ENCODE peak calls at places on chromosome 2, in nine cellular contexts. J, H, Y, B, L, V, G, X and P are unnamed samples.
A peak's percentile ranks its signal among the peaks of the same experiment; 100 is the strongest.

GRCh38 chr2:26892133-26892532 is 44.2 kb downstream of the DPYSL5 start:
- DNase-seq in G (no peak), Y (no peak), J (no peak), L (peak; percentile 8), B (no peak), H (no peak), X (no peak), V (no peak), P (no peak)

GRCh38 chr2:675982-676646 is 1.1 kb downstream of the TMEM18 start:
- DNase-seq in V (no peak), X (peak; percentile 46), Y (no peak), L (peak; percentile 31), J (peak; percentile 46), G (peak; percentile 94), B (peak; percentile 85), H (no peak), P (no peak)

GRCh38 chr2:14297340-14297739 is 335.2 kb upstream of the LRATD1 start:
- DNase-seq in Y (no peak), L (peak; percentile 33), B (no peak), J (no peak), G (no peak), H (no peak), V (no peak), X (no peak), P (no peak)

GRCh38 chr2:177187631-177188312 is 24.8 kb upstream of the HNRNPA3 start:
- DNase-seq in V (no peak), L (no peak), X (no peak), B (no peak), J (peak; percentile 51), G (no peak), Y (no peak), H (peak; percentile 45), P (no peak)

GRCh38 chr2:189658281-189658680 is 3.0 kb upstream of the ASNSD1 start:
- DNase-seq in X (no peak), V (no peak), L (no peak), J (no peak), G (no peak), H (no peak), B (no peak), Y (no peak), P (no peak)

GRCh38 chr2:138536302-138536701 is 34.7 kb downstream of the SPOPL start:
- DNase-seq in G (no peak), V (no peak), Y (no peak), J (no peak), B (no peak), L (no peak), X (no peak), H (no peak), P (no peak)

GRCh38 chr2:170401187-170401586 is 223.2 kb downstream of the MYO3B start:
- DNase-seq in J (no peak), Y (no peak), G (no peak), X (no peak), B (no peak), H (no peak), V (no peak), L (no peak), P (no peak)

GRCh38 chr2:202196727-202197126 is 41.7 kb downstream of the SUMO1 start:
- DNase-seq in H (no peak), V (no peak), Y (no peak), G (no peak), X (no peak), L (no peak), J (no peak), B (no peak), P (no peak)

GRCh38 chr2:197107291-197108269 is 181.1 kb upstream of the PGAP1 start:
- DNase-seq in V (no peak), L (no peak), H (no peak), G (no peak), J (peak; percentile 23), B (peak; percentile 87), X (no peak), Y (no peak), P (no peak)

GRCh38 chr2:64829522-64829921 is 159.7 kb upstream of the SLC1A4 start:
- DNase-seq in L (no peak), G (no peak), H (no peak), X (no peak), Y (no peak), V (no peak), J (no peak), B (no peak), P (no peak)

GRCh38 chr2:112187805-112188596 is 49.8 kb downstream of the FBLN7 start:
- DNase-seq in J (peak; percentile 22), B (no peak), V (no peak), G (peak; percentile 69), X (peak; percentile 51), Y (no peak), L (no peak), H (peak; percentile 13), P (peak; percentile 56)

GRCh38 chr2:3490191-3491158 is 28.9 kb downstream of the ADI1 start:
- DNase-seq in B (peak; percentile 44), V (peak; percentile 24), G (no peak), L (no peak), Y (no peak), X (no peak), J (no peak), H (no peak), P (no peak)

GRCh38 chr2:46024146-46024779 is 272.9 kb upstream of the EPAS1 start:
- DNase-seq in B (no peak), V (no peak), Y (no peak), L (no peak), J (no peak), X (no peak), H (no peak), G (no peak), P (no peak)

GRCh38 chr2:168699834-168700417 is 102.5 kb upstream of the NOSTRIN start:
- DNase-seq in B (peak; percentile 97), X (no peak), G (no peak), J (peak; percentile 88), H (no peak), Y (no peak), V (peak; percentile 72), L (peak; percentile 25), P (no peak)

GRCh38 chr2:99335911-99336779 is at the start of gene TXNDC9:
- DNase-seq in Y (peak; percentile 85), J (peak; percentile 99), H (peak; percentile 99), V (peak; percentile 98), B (peak; percentile 99), L (peak; percentile 100), X (peak; percentile 94), G (peak; percentile 99), P (peak; percentile 84)
- TF ChIP-seq POLR2A in Y (peak; percentile 98), J (peak; percentile 78), H (peak; percentile 85), V (peak; percentile 24), B (no peak), L (peak; percentile 31), X (peak; percentile 98), G (peak; percentile 29), P (peak; percentile 97)

GRCh38 chr2:142586693-142587432 is 290.6 kb upstream of the KYNU start:
- DNase-seq in Y (no peak), X (no peak), V (no peak), L (no peak), J (no peak), B (no peak), G (no peak), H (no peak), P (no peak)

GRCh38 chr2:142592171-142592570 is 285.3 kb upstream of the KYNU start:
- DNase-seq in L (no peak), H (no peak), X (no peak), B (no peak), Y (no peak), V (no peak), G (no peak), J (no peak), P (no peak)

GRCh38 chr2:142594935-142595334 is 282.5 kb upstream of the KYNU start:
- DNase-seq in L (no peak), X (no peak), V (no peak), G (no peak), Y (no peak), H (no peak), J (no peak), B (no peak), P (no peak)

GRCh38 chr2:142588269-142588668 is 289.2 kb upstream of the KYNU start:
- DNase-seq in H (no peak), J (no peak), L (no peak), Y (no peak), X (no peak), B (no peak), G (no peak), V (no peak), P (no peak)

GRCh38 chr2:142591408-142591807 is 286.1 kb upstream of the KYNU start:
- DNase-seq in G (no peak), J (no peak), X (no peak), V (no peak), H (no peak), B (no peak), L (no peak), Y (no peak), P (no peak)
- TF ChIP-seq POLR2AphosphoS5 in G (no peak), J (no peak), X (no peak), V (no peak), H (no peak), B (no peak), L (no peak), Y (no peak), P (no peak)

GRCh38 chr2:238239872-238240760 is at the start of gene HES6:
- DNase-seq in V (peak; percentile 94), H (peak; percentile 65), G (no peak), L (peak; percentile 88), X (peak; percentile 92), Y (peak; percentile 93), J (peak; percentile 91), B (peak; percentile 94), P (peak; percentile 96)
- TF ChIP-seq POLR2A in V (no peak), H (peak; percentile 97), G (peak; percentile 69), L (peak; percentile 83), X (peak; percentile 68), Y (peak; percentile 83), J (no peak), B (no peak), P (no peak)

DNA sequence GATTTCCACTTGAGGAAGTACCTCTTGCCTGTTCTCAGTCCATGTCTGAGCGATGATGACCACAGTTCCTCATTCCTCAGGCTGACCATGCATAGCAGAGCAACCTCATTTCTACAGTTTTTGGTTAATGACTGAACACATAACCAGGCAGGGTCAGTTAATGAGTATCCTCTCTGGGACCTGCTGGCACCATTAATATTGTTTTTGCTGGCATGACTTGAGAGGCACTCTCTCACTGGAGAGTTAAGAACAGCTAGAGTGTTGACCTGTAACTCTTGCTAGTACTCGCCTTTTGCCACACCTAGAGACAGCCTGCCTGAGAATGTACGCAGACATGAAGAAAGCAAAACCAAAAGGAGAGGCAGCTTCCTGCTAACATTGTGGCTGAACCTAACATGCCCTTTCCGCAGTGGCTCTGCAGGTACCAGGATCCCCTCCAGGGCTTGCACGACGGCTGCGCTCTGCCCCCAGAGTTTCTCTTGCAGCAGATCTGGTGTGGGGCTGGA is 23.9 kb downstream of the PECR start:
- DNase-seq in X (no peak), B (no peak), V (peak; percentile 40), G (no peak), Y (peak; percentile 35), H (peak; percentile 13), J (peak; percentile 64), L (no peak), P (no peak)
- TF ChIP-seq POLR2AphosphoS5 in X (no peak), B (no peak), V (no peak), G (no peak), Y (peak; percentile 67), H (no peak), J (no peak), L (no peak), P (peak; percentile 49)